ENCODE peak calls at places on chromosomes 4 and X, in ten cellular contexts. V, E, Q, H, T, P, X, Y, J and O are unnamed samples.
A peak's percentile ranks its signal among the peaks of the same experiment; 100 is the strongest.

GRCh38 chrX:17032351-17032750 is 85.9 kb downstream of the REPS2 start:
- DNase-seq in V (no peak), E (no peak), Q (no peak), H (peak; percentile 41), T (no peak), P (no peak), X (no peak), Y (no peak), J (peak; percentile 10), O (no peak)

GRCh38 chrX:53081925-53082772 is at the start of gene TSPYL2:
- DNase-seq in V (peak; percentile 95), E (peak; percentile 88), Q (peak; percentile 75), H (peak; percentile 92), T (peak; percentile 92), P (peak; percentile 88), X (peak; percentile 90), Y (peak; percentile 90), J (peak; percentile 92), O (peak; percentile 92)

GRCh38 chrX:20046270-20046669 is 55.4 kb upstream of the BCLAF3 start:
- DNase-seq in V (no peak), E (no peak), Q (no peak), H (no peak), T (no peak), P (no peak), X (no peak), Y (no peak), J (no peak), O (no peak)

GRCh38 chrX:47798861-47799260 is 37.8 kb upstream of the ZNF81 start:
- DNase-seq in V (no peak), E (no peak), Q (no peak), H (no peak), T (no peak), P (no peak), X (no peak), Y (no peak), J (no peak), O (no peak)

GRCh38 chr4:22031423-22031822 is 82.9 kb upstream of the KCNIP4 start:
- DNase-seq in V (no peak), E (no peak), Q (no peak), H (no peak), T (peak; percentile 5), P (no peak), X (no peak), Y (no peak), J (no peak), O (no peak)

GRCh38 chrX:47232803-47233332 is at the start of gene USP11:
- DNase-seq in V (peak; percentile 38), E (peak; percentile 48), Q (no peak), H (peak; percentile 56), T (peak; percentile 54), P (peak; percentile 23), X (peak; percentile 18), Y (no peak), J (peak; percentile 60), O (peak; percentile 78)

GRCh38 chr4:67674098-67674497 is 26.9 kb downstream of the UBA6 start:
- DNase-seq in V (no peak), E (no peak), Q (no peak), H (no peak), T (no peak), P (no peak), X (no peak), Y (no peak), J (no peak), O (no peak)

GRCh38 chr4:123659262-123659661 is 262.7 kb downstream of the SPRY1 start:
- DNase-seq in V (no peak), E (no peak), Q (no peak), H (no peak), T (no peak), P (no peak), X (no peak), Y (no peak), J (no peak), O (no peak)

GRCh38 chr4:144646523-144647094 is 653 bp downstream of the HHIP start:
- DNase-seq in V (no peak), E (no peak), Q (no peak), H (no peak), T (peak; percentile 39), P (no peak), X (no peak), Y (peak; percentile 37), J (peak; percentile 70), O (peak; percentile 62)

GRCh38 chrX:34918856-34919255 is 23.7 kb upstream of the FAM47B start:
- DNase-seq in V (peak; percentile 4), E (no peak), Q (no peak), H (no peak), T (peak; percentile 29), P (no peak), X (no peak), Y (peak; percentile 23), J (peak; percentile 27), O (peak; percentile 12)

GRCh38 chrX:153765138-153766079 is 1.4 kb downstream of the PLXNB3 start:
- DNase-seq in V (no peak), E (no peak), Q (no peak), H (no peak), T (no peak), P (no peak), X (no peak), Y (peak; percentile 45), J (peak; percentile 12), O (peak; percentile 82)

GRCh38 chr4:38149472-38149871 is 189.3 kb downstream of the PTTG2 start:
- DNase-seq in V (no peak), E (no peak), Q (no peak), H (no peak), T (no peak), P (no peak), X (no peak), Y (no peak), J (no peak), O (no peak)

GRCh38 chr4:47031011-47031678 is at the start of gene GABRB1:
- DNase-seq in V (peak; percentile 24), E (no peak), Q (no peak), H (peak; percentile 45), T (peak; percentile 62), P (peak; percentile 8), X (peak; percentile 21), Y (peak; percentile 63), J (peak; percentile 57), O (peak; percentile 38)

GRCh38 chr4:102390438-102390837 is 45.2 kb upstream of the SLC39A8 start:
- DNase-seq in V (no peak), E (no peak), Q (no peak), H (no peak), T (peak; percentile 7), P (no peak), X (no peak), Y (no peak), J (no peak), O (no peak)

GRCh38 chr4:121096174-121096573 is 23.8 kb upstream of the NDNF start:
- DNase-seq in V (no peak), E (no peak), Q (no peak), H (no peak), T (no peak), P (no peak), X (no peak), Y (no peak), J (no peak), O (no peak)

GRCh38 chr4:9867746-9868425 is 86.5 kb downstream of the DRD5 start:
- DNase-seq in V (no peak), E (no peak), Q (no peak), H (no peak), T (no peak), P (no peak), X (peak; percentile 86), Y (no peak), J (peak; percentile 79), O (no peak)

GRCh38 chr4:75686346-75686745 is 13.1 kb upstream of the G3BP2 start:
- DNase-seq in V (no peak), E (no peak), Q (no peak), H (no peak), T (peak; percentile 12), P (peak; percentile 9), X (no peak), Y (no peak), J (no peak), O (no peak)

GRCh38 chrX:150736478-150736877 is 43.3 kb downstream of the MTMR1 start:
- DNase-seq in V (no peak), E (no peak), Q (no peak), H (no peak), T (no peak), P (no peak), X (no peak), Y (no peak), J (no peak), O (no peak)

GRCh38 chr4:53361451-53361850 is 4.4 kb downstream of the SCFD2 start:
- DNase-seq in V (no peak), E (no peak), Q (no peak), H (no peak), T (no peak), P (no peak), X (no peak), Y (no peak), J (no peak), O (no peak)

GRCh38 chr4:20042769-20043168 is 208.9 kb upstream of the SLIT2 start:
- DNase-seq in V (no peak), E (no peak), Q (no peak), H (no peak), T (no peak), P (no peak), X (no peak), Y (no peak), J (no peak), O (no peak)

GRCh38 chr4:179097741-179098140 is 1655.5 kb upstream of the AGA start:
- DNase-seq in V (no peak), E (no peak), Q (no peak), H (no peak), T (no peak), P (no peak), X (no peak), Y (peak; percentile 60), J (no peak), O (no peak)

GRCh38 chrX:25039036-25039435 is 23.3 kb upstream of the ARX start:
- DNase-seq in V (no peak), E (no peak), Q (no peak), H (no peak), T (no peak), P (no peak), X (no peak), Y (no peak), J (no peak), O (no peak)

GRCh38 chrX:12962041-12962504 is 12.8 kb upstream of the TMSB4X start:
- DNase-seq in V (no peak), E (no peak), Q (no peak), H (no peak), T (no peak), P (no peak), X (no peak), Y (no peak), J (no peak), O (no peak)

GRCh38 chr4:3809451-3810110 is 43.4 kb downstream of the ADRA2C start:
- DNase-seq in V (no peak), E (no peak), Q (no peak), H (no peak), T (no peak), P (no peak), X (no peak), Y (no peak), J (no peak), O (no peak)

GRCh38 chr4:138037716-138038115 is 204.4 kb downstream of the SLC7A11 start:
- DNase-seq in V (no peak), E (no peak), Q (no peak), H (no peak), T (peak; percentile 43), P (no peak), X (no peak), Y (no peak), J (no peak), O (no peak)

GRCh38 chr4:150004481-150004880 is 73.8 kb upstream of the DCLK2 start:
- DNase-seq in V (no peak), E (no peak), Q (no peak), H (no peak), T (peak; percentile 54), P (no peak), X (no peak), Y (no peak), J (no peak), O (no peak)

GRCh38 chr4:7013171-7013570 is 30.0 kb upstream of the TADA2B start:
- DNase-seq in V (no peak), E (no peak), Q (no peak), H (no peak), T (no peak), P (no peak), X (no peak), Y (no peak), J (no peak), O (peak; percentile 67)

GRCh38 chr4:2932951-2933565 is 30.1 kb downstream of the NOP14 start:
- DNase-seq in V (no peak), E (no peak), Q (no peak), H (no peak), T (no peak), P (no peak), X (no peak), Y (no peak), J (no peak), O (peak; percentile 72)